ENCODE peak calls at places on chromosomes 7 and 10, in eight cellular contexts. E, S, I, L, X, J, K and C are unnamed samples.

GRCh38 chr10:70053212-70053895 is 708 bp downstream of the MACROH2A2 start:
- DNase-seq in E (peak), S (no peak), I (no peak), L (peak), X (no peak), J (no peak), K (peak), C (no peak)

GRCh38 chr7:112204776-112205347 is 1.3 kb downstream of the DOCK4 start:
- DNase-seq in E (peak), S (peak), I (peak), L (no peak), X (no peak), J (no peak), K (peak), C (no peak)

GRCh38 chr7:89927762-89928161 is 226.5 kb upstream of the STEAP1 start:
- DNase-seq in E (no peak), S (no peak), I (no peak), L (no peak), X (no peak), J (no peak), K (no peak), C (no peak)

GRCh38 chr7:36896418-36896817 is 172.1 kb upstream of the AOAH start:
- DNase-seq in E (no peak), S (no peak), I (no peak), L (no peak), X (no peak), J (no peak), K (no peak), C (no peak)

GRCh38 chr10:52318822-52319464 is 4.9 kb downstream of the DKK1 start:
- DNase-seq in E (no peak), S (no peak), I (no peak), L (no peak), X (peak), J (no peak), K (peak), C (no peak)

GRCh38 chr10:13769926-13770325 is 183.2 kb downstream of the PRPF18 start:
- DNase-seq in E (no peak), S (no peak), I (peak), L (no peak), X (peak), J (no peak), K (peak), C (no peak)

GRCh38 chr7:22201182-22201880 is 155.6 kb downstream of the RAPGEF5 start:
- DNase-seq in E (no peak), S (no peak), I (no peak), L (no peak), X (no peak), J (no peak), K (no peak), C (no peak)

GRCh38 chr7:47573758-47574472 is 8.0 kb downstream of the TNS3 start:
- DNase-seq in E (no peak), S (no peak), I (no peak), L (no peak), X (peak), J (no peak), K (peak), C (no peak)

GRCh38 chr7:105978035-105978434 is 15.0 kb downstream of the CDHR3 start:
- DNase-seq in E (peak), S (no peak), I (no peak), L (no peak), X (no peak), J (no peak), K (no peak), C (peak)

GRCh38 chr7:18016547-18017444 is 10.8 kb downstream of the PRPS1L1 start:
- DNase-seq in E (no peak), S (no peak), I (no peak), L (no peak), X (no peak), J (no peak), K (peak), C (no peak)

GRCh38 chr10:43340619-43341018 is 30.8 kb upstream of the FXYD4 start:
- DNase-seq in E (no peak), S (no peak), I (no peak), L (no peak), X (peak), J (no peak), K (peak), C (no peak)

GRCh38 chr7:133489906-133490305 is 237.0 kb downstream of the EXOC4 start:
- DNase-seq in E (no peak), S (no peak), I (no peak), L (no peak), X (no peak), J (no peak), K (no peak), C (no peak)

GRCh38 chr10:76547352-76547972 is 1090.1 kb downstream of the KCNMA1 start:
- DNase-seq in E (peak), S (peak), I (peak), L (peak), X (peak), J (peak), K (peak), C (peak)

GRCh38 chr10:230758-231157 is 95.5 kb downstream of the ZMYND11 start:
- DNase-seq in E (no peak), S (peak), I (no peak), L (peak), X (peak), J (no peak), K (peak), C (no peak)

GRCh38 chr10:97572214-97572989 is at the start of gene ANKRD2:
- DNase-seq in E (peak), S (peak), I (peak), L (peak), X (peak), J (no peak), K (peak), C (peak)

GRCh38 chr7:155870334-155871180 is 58.3 kb upstream of the SHH start:
- DNase-seq in E (no peak), S (no peak), I (no peak), L (no peak), X (no peak), J (no peak), K (no peak), C (no peak)

GRCh38 chr7:48250441-48250951 is 79.2 kb downstream of the ABCA13 start:
- DNase-seq in E (no peak), S (no peak), I (no peak), L (no peak), X (peak), J (no peak), K (peak), C (no peak)

GRCh38 chr7:51162724-51163329 is 153.8 kb downstream of the COBL start:
- DNase-seq in E (peak), S (peak), I (peak), L (peak), X (peak), J (peak), K (peak), C (peak)

GRCh38 chr10:95290801-95291633 is at the start of gene PDLIM1:
- DNase-seq in E (no peak), S (peak), I (peak), L (peak), X (no peak), J (no peak), K (peak), C (no peak)

GRCh38 chr10:9211228-9211627 is 1156.7 kb downstream of the GATA3 start:
- DNase-seq in E (no peak), S (peak), I (no peak), L (no peak), X (no peak), J (no peak), K (no peak), C (no peak)

GRCh38 chr10:18334116-18334867 is 194.1 kb downstream of the CACNB2 start:
- DNase-seq in E (no peak), S (no peak), I (no peak), L (no peak), X (peak), J (no peak), K (no peak), C (no peak)

GRCh38 chr10:122821808-122822207 is 23.8 kb downstream of the CUZD1 start:
- DNase-seq in E (no peak), S (no peak), I (no peak), L (no peak), X (no peak), J (no peak), K (no peak), C (no peak)

GRCh38 chr7:135169141-135169935 is 1.2 kb downstream of the CYREN start:
- DNase-seq in E (no peak), S (peak), I (peak), L (peak), X (peak), J (no peak), K (peak), C (no peak)

GRCh38 chr7:108736266-108736891 is 166.7 kb downstream of the DNAJB9 start:
- DNase-seq in E (no peak), S (no peak), I (no peak), L (no peak), X (no peak), J (no peak), K (no peak), C (no peak)

GRCh38 chr7:71345485-71345884 is 213.5 kb downstream of the GALNT17 start:
- DNase-seq in E (no peak), S (no peak), I (no peak), L (no peak), X (no peak), J (no peak), K (no peak), C (no peak)

GRCh38 chr7:99111591-99111990 is 32.3 kb downstream of the SMURF1 start:
- DNase-seq in E (no peak), S (no peak), I (no peak), L (no peak), X (no peak), J (no peak), K (no peak), C (no peak)

GRCh38 chr10:12777840-12778585 is 223.5 kb downstream of the CCDC3 start:
- DNase-seq in E (no peak), S (no peak), I (no peak), L (no peak), X (no peak), J (no peak), K (no peak), C (no peak)